ENCODE peak calls at places on chromosomes 5 and 9, in four cellular contexts. One of them, this sample, is unnamed.

GRCh38 chr9:21081999-21082398 is 4.3 kb upstream of the IFNB1 start:
- DNase-seq in effector CD4-positive, alpha-beta T cell: no peak
- DNase-seq in stimulated activated CD4-positive, alpha-beta T cell treated with anti-CD3 and anti-CD28 coated beads, Interleukin-15, amount 100 ng/mL, for 1 hour: no peak
- DNase-seq in epithelial cell of esophagus: no peak
- DNase-seq in this sample: no peak

GRCh38 chr5:117494208-117494607 is 919.6 kb upstream of the SEMA6A start:
- DNase-seq in effector CD4-positive, alpha-beta T cell: no peak
- DNase-seq in stimulated activated CD4-positive, alpha-beta T cell treated with anti-CD3 and anti-CD28 coated beads, Interleukin-15, amount 100 ng/mL, for 1 hour: no peak
- DNase-seq in epithelial cell of esophagus: no peak
- DNase-seq in this sample: no peak

GRCh38 chr5:103589416-103590175 is 27.0 kb upstream of the NUDT12 start:
- DNase-seq in effector CD4-positive, alpha-beta T cell: no peak
- DNase-seq in stimulated activated CD4-positive, alpha-beta T cell treated with anti-CD3 and anti-CD28 coated beads, Interleukin-15, amount 100 ng/mL, for 1 hour: no peak
- DNase-seq in epithelial cell of esophagus: no peak
- DNase-seq in this sample: no peak

GRCh38 chr5:127041571-127041970 is 11.2 kb upstream of the MARCHF3 start:
- DNase-seq in effector CD4-positive, alpha-beta T cell: no peak
- DNase-seq in epithelial cell of esophagus: peak; percentile 48
- DNase-seq in stimulated activated CD4-positive, alpha-beta T cell treated with anti-CD3 and anti-CD28 coated beads, Interleukin-15, amount 100 ng/mL, for 1 hour: no peak
- DNase-seq in this sample: no peak

GRCh38 chr5:170280090-170280493 is 17.5 kb downstream of the LCP2 start:
- DNase-seq in epithelial cell of esophagus: no peak
- DNase-seq in stimulated activated CD4-positive, alpha-beta T cell treated with anti-CD3 and anti-CD28 coated beads, Interleukin-15, amount 100 ng/mL, for 1 hour: no peak
- DNase-seq in effector CD4-positive, alpha-beta T cell: no peak
- DNase-seq in this sample: no peak

GRCh38 chr9:71754151-71754550 is 14.2 kb downstream of the CEMIP2 start:
- DNase-seq in effector CD4-positive, alpha-beta T cell: no peak
- DNase-seq in epithelial cell of esophagus: no peak
- DNase-seq in stimulated activated CD4-positive, alpha-beta T cell treated with anti-CD3 and anti-CD28 coated beads, Interleukin-15, amount 100 ng/mL, for 1 hour: no peak
- DNase-seq in this sample: no peak

GRCh38 chr9:120413121-120414048 is 166.6 kb downstream of the CDK5RAP2 start:
- DNase-seq in effector CD4-positive, alpha-beta T cell: no peak
- DNase-seq in stimulated activated CD4-positive, alpha-beta T cell treated with anti-CD3 and anti-CD28 coated beads, Interleukin-15, amount 100 ng/mL, for 1 hour: no peak
- DNase-seq in epithelial cell of esophagus: peak; percentile 75
- DNase-seq in this sample: no peak

GRCh38 chr9:91803970-91804752 is 145.9 kb downstream of the ROR2 start:
- DNase-seq in stimulated activated CD4-positive, alpha-beta T cell treated with anti-CD3 and anti-CD28 coated beads, Interleukin-15, amount 100 ng/mL, for 1 hour: no peak
- DNase-seq in epithelial cell of esophagus: no peak
- DNase-seq in effector CD4-positive, alpha-beta T cell: no peak
- DNase-seq in this sample: no peak

GRCh38 chr5:135320718-135321484 is 78.1 kb downstream of the MACROH2A1 start:
- DNase-seq in effector CD4-positive, alpha-beta T cell: no peak
- DNase-seq in epithelial cell of esophagus: no peak
- DNase-seq in stimulated activated CD4-positive, alpha-beta T cell treated with anti-CD3 and anti-CD28 coated beads, Interleukin-15, amount 100 ng/mL, for 1 hour: no peak
- DNase-seq in this sample: peak; percentile 68

GRCh38 chr9:133770076-133770777 is 32.1 kb upstream of the SARDH start:
- DNase-seq in stimulated activated CD4-positive, alpha-beta T cell treated with anti-CD3 and anti-CD28 coated beads, Interleukin-15, amount 100 ng/mL, for 1 hour: no peak
- DNase-seq in effector CD4-positive, alpha-beta T cell: no peak
- DNase-seq in epithelial cell of esophagus: no peak
- DNase-seq in this sample: no peak

GRCh38 chr9:24071736-24072135 is 245.7 kb upstream of the ELAVL2 start:
- DNase-seq in stimulated activated CD4-positive, alpha-beta T cell treated with anti-CD3 and anti-CD28 coated beads, Interleukin-15, amount 100 ng/mL, for 1 hour: no peak
- DNase-seq in effector CD4-positive, alpha-beta T cell: no peak
- DNase-seq in epithelial cell of esophagus: peak; percentile 23
- DNase-seq in this sample: no peak

GRCh38 chr5:138464388-138465287 is 641 bp upstream of the EGR1 start:
- DNase-seq in stimulated activated CD4-positive, alpha-beta T cell treated with anti-CD3 and anti-CD28 coated beads, Interleukin-15, amount 100 ng/mL, for 1 hour: peak; percentile 93
- DNase-seq in effector CD4-positive, alpha-beta T cell: peak; percentile 96
- DNase-seq in epithelial cell of esophagus: peak; percentile 99
- DNase-seq in this sample: peak; percentile 99

GRCh38 chr5:11602298-11602697 is 301.9 kb downstream of the CTNND2 start:
- DNase-seq in epithelial cell of esophagus: no peak
- DNase-seq in effector CD4-positive, alpha-beta T cell: no peak
- DNase-seq in stimulated activated CD4-positive, alpha-beta T cell treated with anti-CD3 and anti-CD28 coated beads, Interleukin-15, amount 100 ng/mL, for 1 hour: no peak
- DNase-seq in this sample: no peak

GRCh38 chr5:57442080-57442839 is 40.4 kb downstream of the ACTBL2 start:
- DNase-seq in stimulated activated CD4-positive, alpha-beta T cell treated with anti-CD3 and anti-CD28 coated beads, Interleukin-15, amount 100 ng/mL, for 1 hour: no peak
- DNase-seq in epithelial cell of esophagus: peak; percentile 70
- DNase-seq in effector CD4-positive, alpha-beta T cell: no peak
- DNase-seq in this sample: no peak

GRCh38 chr5:19676895-19677294 is 311.1 kb downstream of the CDH18 start:
- DNase-seq in effector CD4-positive, alpha-beta T cell: no peak
- DNase-seq in stimulated activated CD4-positive, alpha-beta T cell treated with anti-CD3 and anti-CD28 coated beads, Interleukin-15, amount 100 ng/mL, for 1 hour: no peak
- DNase-seq in epithelial cell of esophagus: peak; percentile 18
- DNase-seq in this sample: no peak

GRCh38 chr5:141413540-141414069 is 818 bp downstream of the PCDHGA10 start:
- DNase-seq in effector CD4-positive, alpha-beta T cell: no peak
- DNase-seq in epithelial cell of esophagus: no peak
- DNase-seq in stimulated activated CD4-positive, alpha-beta T cell treated with anti-CD3 and anti-CD28 coated beads, Interleukin-15, amount 100 ng/mL, for 1 hour: no peak
- DNase-seq in this sample: no peak

GRCh38 chr9:89367281-89367680 is 49.0 kb downstream of the SECISBP2 start:
- DNase-seq in stimulated activated CD4-positive, alpha-beta T cell treated with anti-CD3 and anti-CD28 coated beads, Interleukin-15, amount 100 ng/mL, for 1 hour: no peak
- DNase-seq in epithelial cell of esophagus: no peak
- DNase-seq in effector CD4-positive, alpha-beta T cell: no peak
- DNase-seq in this sample: no peak

GRCh38 chr5:122565331-122565730 is 209.5 kb upstream of the SNX2 start:
- DNase-seq in epithelial cell of esophagus: no peak
- DNase-seq in effector CD4-positive, alpha-beta T cell: no peak
- DNase-seq in stimulated activated CD4-positive, alpha-beta T cell treated with anti-CD3 and anti-CD28 coated beads, Interleukin-15, amount 100 ng/mL, for 1 hour: no peak
- DNase-seq in this sample: no peak

GRCh38 chr9:13352451-13352979 is 73.0 kb upstream of the MPDZ start:
- DNase-seq in effector CD4-positive, alpha-beta T cell: no peak
- DNase-seq in stimulated activated CD4-positive, alpha-beta T cell treated with anti-CD3 and anti-CD28 coated beads, Interleukin-15, amount 100 ng/mL, for 1 hour: no peak
- DNase-seq in epithelial cell of esophagus: no peak
- DNase-seq in this sample: no peak

GRCh38 chr5:146466521-146467349 is 19.6 kb downstream of the TCERG1 start:
- DNase-seq in stimulated activated CD4-positive, alpha-beta T cell treated with anti-CD3 and anti-CD28 coated beads, Interleukin-15, amount 100 ng/mL, for 1 hour: no peak
- DNase-seq in effector CD4-positive, alpha-beta T cell: no peak
- DNase-seq in epithelial cell of esophagus: peak; percentile 19
- DNase-seq in this sample: no peak

GRCh38 chr5:150321784-150322183 is 19.1 kb upstream of the ARSI start:
- DNase-seq in effector CD4-positive, alpha-beta T cell: no peak
- DNase-seq in stimulated activated CD4-positive, alpha-beta T cell treated with anti-CD3 and anti-CD28 coated beads, Interleukin-15, amount 100 ng/mL, for 1 hour: no peak
- DNase-seq in epithelial cell of esophagus: peak; percentile 87
- DNase-seq in this sample: no peak

GRCh38 chr5:103498800-103499199 is 63.8 kb downstream of the NUDT12 start:
- DNase-seq in stimulated activated CD4-positive, alpha-beta T cell treated with anti-CD3 and anti-CD28 coated beads, Interleukin-15, amount 100 ng/mL, for 1 hour: no peak
- DNase-seq in epithelial cell of esophagus: no peak
- DNase-seq in effector CD4-positive, alpha-beta T cell: no peak
- DNase-seq in this sample: no peak

GRCh38 chr9:35728041-35728971 is 3.7 kb downstream of the TLN1 start:
- DNase-seq in effector CD4-positive, alpha-beta T cell: no peak
- DNase-seq in stimulated activated CD4-positive, alpha-beta T cell treated with anti-CD3 and anti-CD28 coated beads, Interleukin-15, amount 100 ng/mL, for 1 hour: no peak
- DNase-seq in epithelial cell of esophagus: peak; percentile 72
- DNase-seq in this sample: no peak

GRCh38 chr9:90044710-90045151 is 439.9 kb downstream of the GADD45G start:
- DNase-seq in epithelial cell of esophagus: peak; percentile 79
- DNase-seq in effector CD4-positive, alpha-beta T cell: no peak
- DNase-seq in stimulated activated CD4-positive, alpha-beta T cell treated with anti-CD3 and anti-CD28 coated beads, Interleukin-15, amount 100 ng/mL, for 1 hour: no peak
- DNase-seq in this sample: no peak

GRCh38 chr9:100990605-100991381 is 37.7 kb upstream of the PLPPR1 start:
- DNase-seq in stimulated activated CD4-positive, alpha-beta T cell treated with anti-CD3 and anti-CD28 coated beads, Interleukin-15, amount 100 ng/mL, for 1 hour: no peak
- DNase-seq in effector CD4-positive, alpha-beta T cell: no peak
- DNase-seq in epithelial cell of esophagus: no peak
- DNase-seq in this sample: no peak